ENCODE peak calls at places on chromosomes 6 and 20, in ten cellular contexts. One of them, this sample, is unnamed.

GRCh38 chr6:10136636-10137035 is 278.2 kb downstream of the TFAP2A start:
- DNase-seq in fibroblast of the aortic adventitia: no peak
- DNase-seq in cardiac muscle cell: no peak
- DNase-seq in PC-3: peak
- DNase-seq in neural progenitor cell: no peak
- DNase-seq in A673: no peak
- DNase-seq in pancreas: no peak
- DNase-seq in stomach: no peak
- DNase-seq in tibial artery: no peak
- DNase-seq in AG10803: no peak
- DNase-seq in this sample: no peak

GRCh38 chr6:19317587-19317986 is 519.6 kb upstream of the ID4 start:
- DNase-seq in fibroblast of the aortic adventitia: no peak
- DNase-seq in cardiac muscle cell: no peak
- DNase-seq in PC-3: no peak
- DNase-seq in neural progenitor cell: no peak
- DNase-seq in A673: no peak
- DNase-seq in pancreas: no peak
- DNase-seq in stomach: no peak
- DNase-seq in tibial artery: no peak
- DNase-seq in AG10803: no peak
- DNase-seq in this sample: no peak

GRCh38 chr20:23691675-23692074 is 2.8 kb upstream of the CST4 start:
- DNase-seq in fibroblast of the aortic adventitia: no peak
- DNase-seq in cardiac muscle cell: no peak
- DNase-seq in PC-3: peak
- DNase-seq in neural progenitor cell: no peak
- DNase-seq in A673: no peak
- DNase-seq in pancreas: no peak
- DNase-seq in stomach: no peak
- DNase-seq in tibial artery: no peak
- DNase-seq in AG10803: no peak
- DNase-seq in this sample: no peak

GRCh38 chr6:76852776-76853175 is 610.5 kb downstream of the HTR1B start:
- DNase-seq in fibroblast of the aortic adventitia: peak
- DNase-seq in cardiac muscle cell: no peak
- DNase-seq in PC-3: peak
- DNase-seq in neural progenitor cell: no peak
- DNase-seq in A673: no peak
- DNase-seq in pancreas: no peak
- DNase-seq in stomach: no peak
- DNase-seq in tibial artery: no peak
- DNase-seq in AG10803: peak
- DNase-seq in this sample: peak

GRCh38 chr6:44898296-44898930 is 429.7 kb upstream of the RUNX2 start:
- DNase-seq in fibroblast of the aortic adventitia: peak
- DNase-seq in cardiac muscle cell: no peak
- DNase-seq in PC-3: no peak
- DNase-seq in neural progenitor cell: no peak
- DNase-seq in A673: no peak
- DNase-seq in pancreas: no peak
- DNase-seq in stomach: no peak
- DNase-seq in tibial artery: no peak
- DNase-seq in AG10803: peak
- DNase-seq in this sample: peak

GRCh38 chr6:164021589-164022290 is 607.2 kb downstream of the QKI start:
- DNase-seq in fibroblast of the aortic adventitia: no peak
- DNase-seq in cardiac muscle cell: no peak
- DNase-seq in PC-3: no peak
- DNase-seq in neural progenitor cell: no peak
- DNase-seq in A673: peak
- DNase-seq in pancreas: no peak
- DNase-seq in stomach: no peak
- DNase-seq in tibial artery: no peak
- DNase-seq in AG10803: no peak
- DNase-seq in this sample: no peak

GRCh38 chr20:53291548-53291947 is 302.1 kb downstream of the ZNF217 start:
- DNase-seq in fibroblast of the aortic adventitia: no peak
- DNase-seq in cardiac muscle cell: peak
- DNase-seq in PC-3: peak
- DNase-seq in neural progenitor cell: peak
- DNase-seq in A673: peak
- DNase-seq in pancreas: no peak
- DNase-seq in stomach: no peak
- DNase-seq in tibial artery: no peak
- DNase-seq in AG10803: no peak
- DNase-seq in this sample: no peak

GRCh38 chr6:38678178-38678760 is 24.7 kb downstream of the GLO1 start:
- DNase-seq in fibroblast of the aortic adventitia: no peak
- DNase-seq in cardiac muscle cell: no peak
- DNase-seq in PC-3: no peak
- DNase-seq in neural progenitor cell: no peak
- DNase-seq in A673: no peak
- DNase-seq in pancreas: no peak
- DNase-seq in stomach: no peak
- DNase-seq in tibial artery: no peak
- DNase-seq in AG10803: no peak
- DNase-seq in this sample: no peak

GRCh38 chr20:50519036-50519780 is 9.0 kb downstream of the PTPN1 start:
- DNase-seq in fibroblast of the aortic adventitia: no peak
- DNase-seq in cardiac muscle cell: no peak
- DNase-seq in PC-3: no peak
- DNase-seq in neural progenitor cell: no peak
- DNase-seq in A673: no peak
- DNase-seq in pancreas: no peak
- DNase-seq in stomach: no peak
- DNase-seq in tibial artery: no peak
- DNase-seq in AG10803: no peak
- DNase-seq in this sample: no peak
- H3K4me3 ChIP-seq in fibroblast of the aortic adventitia: no peak
- H3K4me3 ChIP-seq in cardiac muscle cell: no peak
- H3K4me3 ChIP-seq in PC-3: no peak
- H3K4me3 ChIP-seq in neural progenitor cell: no peak
- H3K4me3 ChIP-seq in A673: no peak
- H3K4me3 ChIP-seq in pancreas: no peak
- H3K4me3 ChIP-seq in stomach: no peak
- H3K4me3 ChIP-seq in tibial artery: no peak
- H3K4me3 ChIP-seq in AG10803: no peak
- H3K4me3 ChIP-seq in this sample: no peak

DNA sequence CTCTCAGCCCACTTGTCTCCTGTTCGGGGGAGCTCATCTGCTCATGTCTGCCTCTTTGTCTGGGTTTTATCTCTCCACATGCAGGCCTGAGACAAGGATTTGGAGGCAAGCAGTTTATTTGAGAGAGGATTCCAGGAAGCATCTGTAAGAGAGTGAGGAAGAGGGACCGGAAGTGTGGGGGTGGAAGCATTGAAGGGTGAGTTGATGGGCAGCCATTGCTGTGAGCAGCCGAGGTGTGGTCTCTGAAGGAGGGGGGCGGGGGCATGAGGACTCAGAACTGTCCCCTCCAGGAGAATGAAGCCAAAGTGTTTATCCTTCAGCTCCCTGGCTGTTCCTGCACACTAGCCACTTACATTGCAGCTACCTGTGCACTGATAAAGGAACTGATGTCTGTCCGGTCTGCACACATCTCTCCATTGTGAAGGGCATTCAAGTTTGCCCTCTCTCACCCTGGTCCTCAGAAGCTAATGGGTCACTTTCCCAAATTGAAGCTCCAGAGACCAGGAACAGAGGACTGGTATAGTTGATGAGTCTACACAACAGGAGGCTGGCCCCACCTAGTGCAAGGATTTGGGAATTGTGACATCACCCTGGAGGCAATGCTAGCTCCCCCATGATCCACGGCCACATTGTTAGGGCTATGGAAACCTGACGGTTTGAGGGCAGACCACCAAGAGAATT is 100.5 kb upstream of the FOXA2 start:
- DNase-seq in fibroblast of the aortic adventitia: no peak
- DNase-seq in cardiac muscle cell: no peak
- DNase-seq in PC-3: peak
- DNase-seq in neural progenitor cell: no peak
- DNase-seq in A673: peak
- DNase-seq in pancreas: no peak
- DNase-seq in stomach: no peak
- DNase-seq in tibial artery: no peak
- DNase-seq in AG10803: no peak
- DNase-seq in this sample: no peak
- TF ChIP-seq CTCF in fibroblast of the aortic adventitia: no peak
- TF ChIP-seq CTCF in cardiac muscle cell: no peak
- TF ChIP-seq CTCF in PC-3: peak
- TF ChIP-seq CTCF in neural progenitor cell: no peak
- TF ChIP-seq CTCF in A673: no peak
- TF ChIP-seq CTCF in pancreas: no peak
- TF ChIP-seq CTCF in stomach: no peak
- TF ChIP-seq CTCF in tibial artery: no peak
- TF ChIP-seq CTCF in AG10803: no peak
- TF ChIP-seq CTCF in this sample: no peak

GRCh38 chr20:32390999-32391398 is 32.9 kb downstream of the ASXL1 start:
- DNase-seq in fibroblast of the aortic adventitia: no peak
- DNase-seq in cardiac muscle cell: no peak
- DNase-seq in PC-3: peak
- DNase-seq in neural progenitor cell: no peak
- DNase-seq in A673: no peak
- DNase-seq in pancreas: no peak
- DNase-seq in stomach: no peak
- DNase-seq in tibial artery: no peak
- DNase-seq in AG10803: no peak
- DNase-seq in this sample: no peak

GRCh38 chr20:32382102-32382950 is 24.2 kb downstream of the ASXL1 start:
- DNase-seq in fibroblast of the aortic adventitia: no peak
- DNase-seq in cardiac muscle cell: no peak
- DNase-seq in PC-3: peak
- DNase-seq in neural progenitor cell: no peak
- DNase-seq in A673: no peak
- DNase-seq in pancreas: no peak
- DNase-seq in stomach: no peak
- DNase-seq in tibial artery: no peak
- DNase-seq in AG10803: no peak
- DNase-seq in this sample: no peak

GRCh38 chr20:32387262-32387661 is 29.1 kb downstream of the ASXL1 start:
- DNase-seq in fibroblast of the aortic adventitia: no peak
- DNase-seq in cardiac muscle cell: no peak
- DNase-seq in PC-3: no peak
- DNase-seq in neural progenitor cell: no peak
- DNase-seq in A673: no peak
- DNase-seq in pancreas: no peak
- DNase-seq in stomach: no peak
- DNase-seq in tibial artery: no peak
- DNase-seq in AG10803: peak
- DNase-seq in this sample: peak

GRCh38 chr20:32385541-32385940 is 27.4 kb downstream of the ASXL1 start:
- DNase-seq in fibroblast of the aortic adventitia: peak
- DNase-seq in cardiac muscle cell: no peak
- DNase-seq in PC-3: no peak
- DNase-seq in neural progenitor cell: no peak
- DNase-seq in A673: no peak
- DNase-seq in pancreas: no peak
- DNase-seq in stomach: no peak
- DNase-seq in tibial artery: no peak
- DNase-seq in AG10803: no peak
- DNase-seq in this sample: no peak

GRCh38 chr20:32386091-32386490 is 28.0 kb downstream of the ASXL1 start:
- DNase-seq in fibroblast of the aortic adventitia: peak
- DNase-seq in cardiac muscle cell: no peak
- DNase-seq in PC-3: no peak
- DNase-seq in neural progenitor cell: no peak
- DNase-seq in A673: no peak
- DNase-seq in pancreas: no peak
- DNase-seq in stomach: no peak
- DNase-seq in tibial artery: no peak
- DNase-seq in AG10803: peak
- DNase-seq in this sample: no peak
- H3K4me3 ChIP-seq in fibroblast of the aortic adventitia: peak
- H3K4me3 ChIP-seq in cardiac muscle cell: no peak
- H3K4me3 ChIP-seq in PC-3: no peak
- H3K4me3 ChIP-seq in neural progenitor cell: no peak
- H3K4me3 ChIP-seq in A673: no peak
- H3K4me3 ChIP-seq in pancreas: no peak
- H3K4me3 ChIP-seq in stomach: no peak
- H3K4me3 ChIP-seq in tibial artery: no peak
- H3K4me3 ChIP-seq in AG10803: no peak
- H3K4me3 ChIP-seq in this sample: no peak

GRCh38 chr20:52062452-52063209 is 128.9 kb downstream of the ZFP64 start:
- DNase-seq in fibroblast of the aortic adventitia: no peak
- DNase-seq in cardiac muscle cell: no peak
- DNase-seq in PC-3: no peak
- DNase-seq in neural progenitor cell: no peak
- DNase-seq in A673: no peak
- DNase-seq in pancreas: no peak
- DNase-seq in stomach: no peak
- DNase-seq in tibial artery: no peak
- DNase-seq in AG10803: no peak
- DNase-seq in this sample: no peak

GRCh38 chr20:52056203-52057062 is 135.1 kb downstream of the ZFP64 start:
- DNase-seq in fibroblast of the aortic adventitia: peak
- DNase-seq in cardiac muscle cell: no peak
- DNase-seq in PC-3: peak
- DNase-seq in neural progenitor cell: no peak
- DNase-seq in A673: no peak
- DNase-seq in pancreas: no peak
- DNase-seq in stomach: no peak
- DNase-seq in tibial artery: no peak
- DNase-seq in AG10803: peak
- DNase-seq in this sample: peak

GRCh38 chr20:52064936-52065335 is 126.6 kb downstream of the ZFP64 start:
- DNase-seq in fibroblast of the aortic adventitia: no peak
- DNase-seq in cardiac muscle cell: no peak
- DNase-seq in PC-3: no peak
- DNase-seq in neural progenitor cell: no peak
- DNase-seq in A673: no peak
- DNase-seq in pancreas: no peak
- DNase-seq in stomach: no peak
- DNase-seq in tibial artery: no peak
- DNase-seq in AG10803: no peak
- DNase-seq in this sample: no peak

DNA sequence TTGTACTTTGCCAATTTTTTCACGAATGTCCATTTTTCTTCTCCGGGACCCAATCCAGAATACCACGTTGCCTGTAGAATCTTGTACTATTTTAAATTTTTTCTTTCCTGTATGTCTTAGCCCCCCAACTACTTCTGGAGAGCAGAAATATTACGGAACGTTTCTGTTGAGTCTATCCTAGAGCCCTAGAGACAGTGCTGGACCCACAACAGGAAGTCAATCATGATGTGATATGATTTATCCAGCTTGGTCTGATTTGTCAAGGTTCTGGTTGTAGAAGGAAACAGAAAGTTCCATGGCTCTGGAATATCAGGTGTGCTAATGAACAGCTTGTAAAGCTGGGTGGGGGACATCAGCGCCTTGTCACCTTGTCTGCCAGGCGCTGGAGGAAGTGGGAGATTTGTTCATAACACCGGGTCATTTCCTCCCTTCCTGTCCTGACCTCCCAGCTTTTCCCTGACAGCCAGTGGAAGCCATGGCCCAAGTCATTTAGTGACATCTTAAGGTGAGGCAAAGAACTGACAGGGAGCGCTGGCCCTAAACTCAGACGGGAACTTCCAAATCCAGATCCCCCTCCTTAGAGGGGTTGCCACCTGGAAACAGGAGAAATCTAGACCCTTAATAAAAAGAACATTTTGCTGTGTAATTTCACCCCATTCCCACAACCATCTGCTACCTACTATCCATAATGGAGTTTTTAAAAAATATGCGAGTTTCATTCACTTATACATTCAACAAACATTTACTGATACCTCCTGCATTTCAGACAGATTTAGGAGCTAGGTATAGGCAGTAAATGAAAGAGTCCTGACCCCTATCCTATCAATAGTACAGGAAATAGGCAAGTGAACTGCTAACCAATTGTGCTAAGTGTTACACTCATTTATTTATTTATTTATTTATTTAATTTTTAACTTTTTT is 130.5 kb downstream of the ZFP64 start:
- DNase-seq in fibroblast of the aortic adventitia: peak
- DNase-seq in cardiac muscle cell: peak
- DNase-seq in PC-3: peak
- DNase-seq in neural progenitor cell: peak
- DNase-seq in A673: peak
- DNase-seq in pancreas: no peak
- DNase-seq in stomach: no peak
- DNase-seq in tibial artery: no peak
- DNase-seq in AG10803: peak
- DNase-seq in this sample: peak
- TF ChIP-seq CTCF in fibroblast of the aortic adventitia: peak
- TF ChIP-seq CTCF in cardiac muscle cell: peak
- TF ChIP-seq CTCF in PC-3: peak
- TF ChIP-seq CTCF in neural progenitor cell: peak
- TF ChIP-seq CTCF in A673: peak
- TF ChIP-seq CTCF in pancreas: no peak
- TF ChIP-seq CTCF in stomach: no peak
- TF ChIP-seq CTCF in tibial artery: no peak
- TF ChIP-seq CTCF in AG10803: peak
- TF ChIP-seq CTCF in this sample: peak